ENCODE peak calls at places on chromosomes 13 and 19, in four cellular contexts. X is AG09319, M is Right ventricle myocardium superior, Z is cardiac fibroblast. I is an unnamed sample.

GRCh38 chr13:38366954-38367645 is 17.4 kb downstream of the UFM1 start:
- DNase-seq in X (no peak), M (no peak), Z (peak), I (no peak)

GRCh38 chr19:54412877-54413276 is 2.4 kb upstream of the TTYH1 start:
- DNase-seq in X (no peak), Z (no peak), M (no peak), I (no peak)

GRCh38 chr19:3098515-3099346 is 4.6 kb downstream of the GNA11 start:
- DNase-seq in Z (peak), X (no peak), M (peak), I (peak)

GRCh38 chr19:32345261-32346207 is at the start of gene ZNF507:
- DNase-seq in X (no peak), Z (peak), M (peak), I (peak)

GRCh38 chr13:26340812-26341211 is 86.9 kb downstream of the CDK8 start:
- DNase-seq in Z (no peak), X (no peak), M (no peak), I (no peak)

GRCh38 chr13:62207388-62207787 is 791.7 kb upstream of the PCDH20 start:
- DNase-seq in M (no peak), X (no peak), Z (no peak), I (no peak)

GRCh38 chr13:101211261-101211660 is 205.0 kb downstream of the NALCN start:
- DNase-seq in Z (peak), X (no peak), M (no peak), I (no peak)

GRCh38 chr19:2624537-2625091 is 77.9 kb downstream of the GNG7 start:
- DNase-seq in Z (no peak), M (peak), X (no peak), I (no peak)

GRCh38 chr19:35977446-35978222 is 17.4 kb upstream of the SDHAF1 start:
- DNase-seq in M (no peak), X (no peak), Z (no peak), I (no peak)

GRCh38 chr13:79519252-79519651 is 38.3 kb downstream of the NDFIP2 start:
- DNase-seq in M (no peak), X (no peak), Z (no peak), I (no peak)

GRCh38 chr19:2109278-2109864 is 12.7 kb downstream of the IZUMO4 start:
- DNase-seq in Z (no peak), X (no peak), M (no peak), I (no peak)

GRCh38 chr13:98937911-98938381 is 39.9 kb downstream of the DOCK9 start:
- DNase-seq in Z (no peak), X (no peak), M (no peak), I (peak)

GRCh38 chr13:30998548-30999140 is 66.2 kb downstream of the TEX26 start:
- DNase-seq in M (no peak), X (peak), Z (peak), I (peak)

GRCh38 chr19:17121736-17122293 is 46.2 kb downstream of the MYO9B start:
- DNase-seq in X (peak), M (no peak), Z (peak), I (peak)

GRCh38 chr13:110422913-110423688 is 116.0 kb downstream of the COL4A2 start:
- DNase-seq in X (no peak), M (no peak), Z (peak), I (no peak)

GRCh38 chr19:5395541-5395940 is 54.9 kb upstream of the PTPRS start:
- DNase-seq in M (no peak), Z (no peak), X (no peak), I (no peak)

GRCh38 chr13:41008349-41008980 is 10.7 kb downstream of the ELF1 start:
- DNase-seq in Z (peak), X (peak), M (no peak), I (no peak)

GRCh38 chr19:13156968-13157882 is 7.0 kb downstream of the IER2 start:
- DNase-seq in Z (peak), M (no peak), X (no peak), I (no peak)

GRCh38 chr13:30191491-30192100 is 115.8 kb downstream of the KATNAL1 start:
- DNase-seq in X (no peak), Z (no peak), M (no peak), I (no peak)

GRCh38 chr19:39692166-39692565 is 12.1 kb upstream of the LGALS14 start:
- DNase-seq in X (no peak), M (no peak), Z (no peak), I (no peak)

GRCh38 chr19:14005381-14006084 is 587 bp downstream of the RFX1 start:
- DNase-seq in Z (peak), M (peak), X (peak), I (peak)

GRCh38 chr19:4425531-4425930 is 23.1 kb downstream of the CHAF1A start:
- DNase-seq in M (no peak), Z (peak), X (peak), I (peak)

GRCh38 chr13:99540530-99540929 is 39.3 kb downstream of the TM9SF2 start:
- DNase-seq in X (no peak), Z (no peak), M (no peak), I (no peak)

GRCh38 chr13:36493046-36493445 is 60.8 kb downstream of the CCNA1 start:
- DNase-seq in X (no peak), Z (no peak), M (no peak), I (no peak)

GRCh38 chr13:83377486-83377885 is 504.8 kb downstream of the SLITRK1 start:
- DNase-seq in Z (peak), X (peak), M (no peak), I (no peak)

GRCh38 chr13:33172911-33173310 is 112.6 kb downstream of the STARD13 start:
- DNase-seq in M (no peak), X (no peak), Z (no peak), I (no peak)

GRCh38 chr13:106433066-106433465 is 102.4 kb downstream of the EFNB2 start:
- DNase-seq in X (no peak), M (no peak), Z (no peak), I (no peak)

GRCh38 chr19:1251503-1252220 is 3.3 kb downstream of the MIDN start:
- DNase-seq in Z (no peak), M (no peak), X (no peak), I (no peak)

GRCh38 chr19:41427647-41428480 is 690 bp upstream of the B3GNT8 start:
- DNase-seq in M (peak), X (no peak), Z (no peak), I (no peak)

GRCh38 chr13:95921485-95921884 is 131.7 kb downstream of the UGGT2 start:
- DNase-seq in Z (no peak), X (no peak), M (no peak), I (no peak)

GRCh38 chr13:40390290-40391008 is 276.0 kb downstream of the FOXO1 start:
- DNase-seq in M (no peak), Z (no peak), X (no peak), I (no peak)

GRCh38 chr19:8505680-8506401 is 3.4 kb upstream of the PRAM1 start:
- DNase-seq in X (no peak), Z (peak), M (peak), I (peak)

GRCh38 chr19:58361900-58362271 is 665 bp downstream of the ZNF497 start:
- DNase-seq in M (peak), X (no peak), Z (peak), I (peak)

GRCh38 chr13:98761126-98761978 is 8.9 kb upstream of the SLC15A1 start:
- DNase-seq in Z (peak), X (peak), M (peak), I (peak)

GRCh38 chr13:28401303-28402056 is 93.4 kb downstream of the FLT1 start:
- DNase-seq in Z (peak), X (no peak), M (no peak), I (no peak)

GRCh38 chr13:62997038-62997619 is 1581.5 kb upstream of the PCDH20 start:
- DNase-seq in Z (no peak), M (no peak), X (no peak), I (no peak)

I was measured in astrocyte of the cerebellum.